ENCODE peak calls at places on chromosomes 12 and 14, in nine cellular contexts. X is uterus, S is GM10248, A is epithelial cell of esophagus, W is cardiac fibroblast, T is astrocyte of the cerebellum, G is WTC11, M is AG09319, F is lung. V is an unnamed sample.

GRCh38 chr14:86673523-86673969 is 1143.6 kb downstream of the FLRT2 start:
- DNase-seq in A (peak), M (no peak), W (no peak), F (peak), X (no peak), T (no peak), S (no peak), G (no peak), V (no peak)

GRCh38 chr12:119229837-119230236 is 51.1 kb downstream of the HSPB8 start:
- DNase-seq in S (no peak), X (no peak), W (peak), G (peak), F (peak), A (peak), M (no peak), T (no peak), V (peak)

GRCh38 chr14:68621400-68622365 is 171.2 kb downstream of the ZFP36L1 start:
- DNase-seq in S (no peak), F (no peak), W (peak), A (no peak), T (peak), G (no peak), X (peak), M (peak), V (no peak)

GRCh38 chr12:16506394-16506793 is 99.6 kb downstream of the LMO3 start:
- DNase-seq in A (no peak), M (no peak), G (no peak), S (no peak), X (no peak), W (no peak), T (no peak), F (no peak), V (no peak)

GRCh38 chr14:63664143-63664460 is 22.4 kb upstream of the WDR89 start:
- DNase-seq in W (no peak), T (no peak), G (no peak), F (no peak), X (no peak), A (no peak), M (no peak), S (no peak), V (no peak)

GRCh38 chr14:98909251-98909944 is 362.6 kb downstream of the BCL11B start:
- DNase-seq in A (peak), M (no peak), S (no peak), W (no peak), X (no peak), G (no peak), T (peak), F (no peak), V (no peak)

GRCh38 chr12:32159925-32160324 is 53.3 kb downstream of the BICD1 start:
- DNase-seq in A (no peak), W (no peak), M (no peak), G (no peak), F (no peak), T (no peak), X (no peak), S (no peak), V (no peak)

GRCh38 chr12:76308866-76309265 is 39.3 kb downstream of the BBS10 start:
- DNase-seq in X (no peak), G (no peak), T (no peak), W (no peak), F (no peak), M (peak), A (no peak), S (no peak), V (no peak)

GRCh38 chr14:94394025-94394493 is 5.7 kb upstream of the SERPINA1 start:
- DNase-seq in X (no peak), F (no peak), G (no peak), T (no peak), A (no peak), M (no peak), W (no peak), S (no peak), V (no peak)

GRCh38 chr12:26787125-26787495 is 45.9 kb downstream of the ITPR2 start:
- DNase-seq in F (no peak), G (no peak), S (no peak), W (peak), T (peak), A (peak), X (no peak), M (peak), V (no peak)

GRCh38 chr12:59839514-59839913 is 243.7 kb downstream of the SLC16A7 start:
- DNase-seq in F (no peak), X (no peak), S (no peak), G (no peak), W (peak), A (peak), T (no peak), M (no peak), V (no peak)

GRCh38 chr12:130164931-130165330 is 2.7 kb downstream of the FZD10 start:
- DNase-seq in S (no peak), M (no peak), X (no peak), T (no peak), W (no peak), G (no peak), A (no peak), F (no peak), V (no peak)

GRCh38 chr12:69510176-69510827 is 40.1 kb downstream of the FRS2 start:
- DNase-seq in X (no peak), M (no peak), A (no peak), F (no peak), G (no peak), W (no peak), T (no peak), S (no peak), V (no peak)

GRCh38 chr14:58750321-58751269 is 112.8 kb downstream of the DACT1 start:
- DNase-seq in X (no peak), W (no peak), F (no peak), A (no peak), M (no peak), T (no peak), G (no peak), S (no peak), V (no peak)

GRCh38 chr12:42482820-42483533 is 106.6 kb downstream of the PRICKLE1 start:
- DNase-seq in G (peak), M (no peak), W (peak), F (peak), T (no peak), A (peak), X (peak), S (peak), V (peak)

GRCh38 chr14:105083926-105084685 is 18.9 kb upstream of the GPR132 start:
- DNase-seq in F (no peak), M (no peak), A (no peak), S (no peak), G (no peak), X (no peak), W (no peak), T (no peak), V (no peak)

GRCh38 chr12:70121562-70121961 is 121.7 kb upstream of the CNOT2 start:
- DNase-seq in X (no peak), M (no peak), A (peak), F (no peak), T (no peak), G (no peak), S (no peak), W (no peak), V (no peak)

GRCh38 chr12:49763006-49763591 is 21.7 kb downstream of the TMBIM6 start:
- DNase-seq in G (peak), F (peak), M (no peak), W (peak), T (no peak), X (peak), S (peak), A (peak), V (peak)

GRCh38 chr12:44703311-44703910 is 172.7 kb downstream of the NELL2 start:
- DNase-seq in W (no peak), X (no peak), T (no peak), F (no peak), G (no peak), M (no peak), A (no peak), S (no peak), V (no peak)

GRCh38 chr14:94330432-94330831 is 7.3 kb upstream of the SERPINA6 start:
- DNase-seq in G (no peak), X (no peak), F (no peak), M (no peak), A (no peak), S (no peak), W (no peak), T (no peak), V (no peak)

GRCh38 chr14:79840068-79840467 is 371.2 kb downstream of the DIO2 start:
- DNase-seq in G (no peak), A (no peak), M (no peak), S (no peak), T (no peak), F (no peak), W (peak), X (no peak), V (no peak)

GRCh38 chr14:69154779-69155178 is 1.9 kb upstream of the DCAF5 start:
- DNase-seq in F (peak), T (no peak), X (no peak), W (peak), G (no peak), A (peak), S (no peak), M (no peak), V (no peak)

GRCh38 chr14:104107101-104107581 is 21.6 kb downstream of the ASPG start:
- DNase-seq in A (no peak), T (no peak), M (no peak), S (no peak), G (peak), X (peak), W (no peak), F (no peak), V (no peak)

GRCh38 chr12:3046441-3047200 is 30.6 kb upstream of the TSPAN9 start:
- DNase-seq in A (peak), S (no peak), W (no peak), X (no peak), F (peak), T (no peak), G (peak), M (no peak), V (no peak)

GRCh38 chr12:116955382-116956021 is 44.8 kb downstream of the FBXW8 start:
- DNase-seq in X (no peak), W (peak), F (peak), S (no peak), T (no peak), G (no peak), A (peak), M (no peak), V (no peak)

GRCh38 chr12:79454338-79454777 is 236.4 kb downstream of the PAWR start:
- DNase-seq in A (peak), X (peak), F (no peak), G (no peak), M (no peak), S (no peak), T (peak), W (peak), V (no peak)

GRCh38 chr14:92615451-92615850 is 101.9 kb downstream of the RIN3 start:
- DNase-seq in A (no peak), G (no peak), X (no peak), T (no peak), S (peak), F (no peak), W (no peak), M (no peak), V (no peak)

GRCh38 chr12:30837595-30837994 is 82.8 kb upstream of the CAPRIN2 start:
- DNase-seq in G (no peak), A (no peak), X (no peak), M (no peak), W (no peak), F (no peak), T (no peak), S (no peak), V (no peak)
- TF ChIP-seq CTCF in G (no peak), A (no peak), X (no peak), M (no peak), W (no peak), F (no peak), T (peak), S (no peak), V (peak)

DNA sequence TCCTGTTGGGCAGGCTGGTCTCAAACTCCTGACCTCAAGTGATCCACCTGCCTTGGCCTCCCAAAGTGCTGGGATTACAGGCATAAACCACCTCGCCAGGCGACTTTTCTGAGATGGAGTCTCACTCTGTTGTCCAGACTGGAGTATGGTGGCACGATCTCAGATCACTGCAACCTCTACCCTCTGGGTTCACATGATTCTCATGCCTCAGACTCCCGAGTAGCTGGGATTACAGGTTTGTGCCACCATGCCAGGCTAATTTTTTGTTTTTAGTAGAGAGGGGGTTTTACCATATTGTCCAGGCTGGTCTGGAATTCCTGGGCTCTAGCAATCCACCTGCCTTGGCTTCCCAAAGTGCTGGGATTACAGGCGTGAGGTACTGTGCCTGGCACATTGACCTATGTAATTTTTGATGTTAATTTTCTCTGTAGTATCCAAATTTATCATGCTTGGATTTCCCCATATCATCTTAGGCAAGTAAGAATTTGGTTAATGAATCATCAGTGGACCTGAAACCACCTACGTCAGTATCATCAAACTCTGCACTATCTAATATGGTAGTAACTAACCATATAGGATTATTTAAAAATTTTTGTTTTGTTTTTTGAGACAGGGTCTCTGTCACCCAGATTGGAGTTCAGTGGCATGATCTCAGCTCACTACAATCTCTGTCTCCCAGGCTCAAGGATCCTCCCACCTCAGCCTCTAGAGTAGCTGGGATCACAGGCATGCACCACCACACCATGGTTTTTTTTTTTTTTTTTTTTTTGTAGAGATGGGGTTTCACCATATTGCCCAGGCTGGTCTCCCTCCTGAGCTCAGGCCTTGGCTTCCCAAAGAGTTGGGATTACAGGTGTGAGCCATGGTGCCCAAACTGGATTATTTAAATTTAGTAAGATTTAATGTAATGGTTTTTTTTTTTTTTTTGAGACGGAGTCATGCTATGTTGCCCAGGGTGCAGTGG is 11.9 kb upstream of the ATP5F1B start:
- DNase-seq in X (no peak), S (peak), M (no peak), G (no peak), T (no peak), A (peak), F (no peak), W (peak), V (no peak)
- TF ChIP-seq CTCF in X (no peak), S (no peak), M (no peak), G (no peak), T (no peak), A (no peak), F (no peak), W (no peak), V (no peak)

GRCh38 chr12:8572507-8572906 is 31.8 kb upstream of the CLEC4E start:
- DNase-seq in X (no peak), A (no peak), W (peak), M (no peak), S (no peak), T (no peak), G (no peak), F (no peak), V (no peak)

GRCh38 chr12:8581098-8581784 is 31.4 kb downstream of the AICDA start:
- DNase-seq in X (no peak), W (no peak), S (no peak), M (no peak), T (no peak), A (no peak), G (no peak), F (no peak), V (no peak)

GRCh38 chr12:8577879-8578278 is 34.8 kb downstream of the AICDA start:
- DNase-seq in A (no peak), T (no peak), F (no peak), S (no peak), M (no peak), G (no peak), W (no peak), X (no peak), V (no peak)
- TF ChIP-seq CTCF in A (no peak), T (no peak), F (no peak), S (no peak), M (no peak), G (no peak), W (no peak), X (no peak), V (peak)

DNA sequence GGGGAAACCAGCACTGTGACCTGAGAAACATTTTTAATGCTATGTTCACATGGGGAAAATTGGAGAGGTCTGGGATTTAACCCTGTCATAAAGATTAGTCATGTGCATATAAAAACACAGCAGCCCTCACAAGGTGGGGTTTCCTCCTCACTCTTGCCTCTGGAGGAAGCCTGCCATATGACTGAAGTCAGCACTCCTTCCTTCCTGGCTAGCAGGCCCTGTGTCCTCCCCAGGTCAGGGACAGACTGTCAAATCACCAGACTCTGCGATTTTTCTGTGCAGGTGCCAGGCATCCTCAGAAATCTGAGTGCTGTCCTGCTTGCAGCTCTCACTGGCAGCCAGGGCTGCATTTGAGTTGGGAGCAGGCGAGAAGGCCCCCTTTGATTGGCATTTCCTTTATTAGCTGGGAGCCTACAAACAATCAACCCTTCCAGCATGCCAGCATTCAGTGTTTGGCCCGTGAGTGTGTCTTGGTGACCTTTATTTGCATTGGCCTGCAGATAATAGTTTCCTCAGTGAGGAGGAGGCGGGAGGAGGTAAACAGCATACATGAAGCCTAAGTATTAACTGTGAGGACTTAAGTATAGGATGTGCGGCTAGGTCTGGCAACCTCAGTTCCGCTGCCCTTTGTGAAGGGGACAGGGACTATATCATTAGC is 183.8 kb upstream of the ARHGAP5 start:
- DNase-seq in M (no peak), W (no peak), X (no peak), S (no peak), A (no peak), G (no peak), F (no peak), T (no peak), V (peak)
- TF ChIP-seq CTCF in M (no peak), W (no peak), X (no peak), S (no peak), A (no peak), G (no peak), F (no peak), T (no peak), V (no peak)

GRCh38 chr14:71309756-71310155 is 402.5 kb downstream of the PCNX1 start:
- DNase-seq in F (no peak), S (no peak), X (no peak), T (no peak), M (no peak), G (no peak), A (peak), W (no peak), V (no peak)
- TF ChIP-seq CTCF in F (no peak), S (no peak), X (no peak), T (no peak), M (no peak), G (no peak), A (no peak), W (no peak), V (peak)

DNA sequence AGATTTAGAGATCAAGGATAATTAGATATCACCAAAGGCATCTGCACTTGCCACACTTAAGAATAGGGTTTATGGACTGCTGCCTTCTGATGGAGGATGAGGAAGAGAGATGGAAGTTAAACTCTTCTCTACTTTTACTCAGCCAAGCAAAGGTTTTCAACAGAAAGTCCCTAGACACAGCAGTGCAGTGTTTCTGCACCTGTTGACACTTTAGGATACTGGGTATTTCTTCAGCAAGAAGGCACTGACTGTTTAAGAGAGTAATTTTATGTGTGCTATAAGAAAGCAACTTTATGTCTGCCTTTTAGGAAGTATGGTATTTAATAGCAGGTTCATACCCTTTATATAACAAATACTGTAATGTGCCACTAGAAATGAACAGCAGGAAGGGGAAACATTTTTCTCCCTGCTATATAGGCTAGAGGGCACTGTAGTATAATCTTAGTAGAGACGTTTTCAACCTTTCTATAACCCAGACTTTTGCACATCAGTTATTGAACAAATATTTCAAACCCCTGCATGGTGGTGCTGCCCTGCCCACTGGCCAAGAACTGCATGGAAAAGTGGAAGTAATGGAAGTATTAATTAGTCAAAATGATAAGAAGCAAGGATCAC is 225.0 kb upstream of the GRIP1 start:
- DNase-seq in X (no peak), F (no peak), A (peak), S (no peak), G (no peak), W (no peak), M (no peak), T (no peak), V (no peak)
- TF ChIP-seq CTCF in X (no peak), F (no peak), A (peak), S (no peak), G (no peak), W (no peak), M (no peak), T (no peak), V (no peak)

DNA sequence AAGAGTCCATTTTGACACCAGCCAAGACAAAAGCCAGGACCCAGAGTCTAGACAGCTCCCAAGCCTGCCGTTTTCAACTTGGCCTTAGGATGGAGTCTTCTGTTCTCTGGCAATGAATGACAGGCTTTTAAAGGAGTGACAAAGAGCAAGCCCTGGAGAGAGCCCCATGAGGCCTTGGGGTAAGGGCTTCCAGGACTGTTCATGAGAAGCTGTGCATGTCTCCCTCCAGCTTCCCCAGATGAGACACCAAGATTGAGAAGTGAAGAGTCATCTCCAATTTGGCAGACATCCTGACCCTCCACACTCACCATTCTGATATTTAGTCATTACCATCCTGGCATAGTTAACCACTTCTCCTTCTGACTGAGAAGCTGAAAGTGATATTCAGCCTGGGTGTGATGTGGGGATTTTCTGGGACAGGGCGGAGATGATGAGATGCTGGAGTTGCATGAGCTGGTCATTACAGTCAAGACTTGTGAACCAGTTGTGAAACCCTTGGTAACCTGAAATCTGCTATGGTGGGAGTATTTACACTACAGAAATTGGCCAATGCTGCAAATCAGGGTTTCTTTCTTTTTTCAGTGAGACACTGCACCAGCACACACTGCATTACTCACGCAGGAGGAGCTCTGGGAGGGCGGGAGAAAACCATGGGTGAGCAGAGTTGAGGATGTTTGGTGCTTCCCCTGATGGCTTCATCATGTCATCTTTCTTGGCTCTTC is 77.8 kb downstream of the VCPKMT start:
- DNase-seq in M (peak), S (peak), T (peak), X (peak), G (no peak), W (peak), F (peak), A (peak), V (no peak)
- TF ChIP-seq CTCF in M (no peak), S (no peak), T (peak), X (no peak), G (no peak), W (peak), F (no peak), A (no peak), V (no peak)

V was measured in progenitor cell of endocrine pancreas.